ENCODE peak calls at places on chromosome 18, in eight cellular contexts. One of them, this sample, is unnamed.

GRCh38 chr18:24400587-24400986 is 3.0 kb upstream of the OSBPL1A start:
- DNase-seq in colonic mucosa: no peak
- DNase-seq in vagina: peak; percentile 25
- DNase-seq in endothelial cell of umbilical vein: peak; percentile 26
- DNase-seq in neural crest cell: no peak
- DNase-seq in GM13976: no peak
- DNase-seq in H9: no peak
- DNase-seq in cardiac fibroblast: no peak
- DNase-seq in this sample: no peak

GRCh38 chr18:14025306-14025940 is 106.8 kb downstream of the ZNF519 start:
- DNase-seq in colonic mucosa: peak; percentile 50
- DNase-seq in vagina: no peak
- DNase-seq in endothelial cell of umbilical vein: no peak
- DNase-seq in neural crest cell: no peak
- DNase-seq in GM13976: no peak
- DNase-seq in H9: peak; percentile 57
- DNase-seq in cardiac fibroblast: no peak
- DNase-seq in this sample: no peak

GRCh38 chr18:45910405-45911023 is 56.6 kb downstream of the EPG5 start:
- DNase-seq in colonic mucosa: peak; percentile 35
- DNase-seq in vagina: no peak
- DNase-seq in endothelial cell of umbilical vein: peak; percentile 61
- DNase-seq in neural crest cell: peak; percentile 49
- DNase-seq in GM13976: peak; percentile 71
- DNase-seq in H9: peak; percentile 69
- DNase-seq in cardiac fibroblast: peak; percentile 61
- DNase-seq in this sample: peak; percentile 59

GRCh38 chr18:74331404-74331803 is 15.8 kb downstream of the C18orf63 start:
- DNase-seq in colonic mucosa: no peak
- DNase-seq in vagina: no peak
- DNase-seq in endothelial cell of umbilical vein: no peak
- DNase-seq in neural crest cell: no peak
- DNase-seq in GM13976: no peak
- DNase-seq in H9: no peak
- DNase-seq in cardiac fibroblast: peak; percentile 65
- DNase-seq in this sample: no peak

GRCh38 chr18:61609131-61609530 is 275.9 kb downstream of the CDH20 start:
- DNase-seq in colonic mucosa: no peak
- DNase-seq in vagina: no peak
- DNase-seq in endothelial cell of umbilical vein: no peak
- DNase-seq in neural crest cell: no peak
- DNase-seq in GM13976: no peak
- DNase-seq in H9: no peak
- DNase-seq in cardiac fibroblast: no peak
- DNase-seq in this sample: no peak

GRCh38 chr18:45449761-45450227 is 165.5 kb upstream of the SLC14A2 start:
- DNase-seq in colonic mucosa: peak; percentile 53
- DNase-seq in vagina: no peak
- DNase-seq in endothelial cell of umbilical vein: no peak
- DNase-seq in neural crest cell: no peak
- DNase-seq in GM13976: no peak
- DNase-seq in H9: no peak
- DNase-seq in cardiac fibroblast: peak; percentile 0
- DNase-seq in this sample: no peak

GRCh38 chr18:80181642-80182461 is 65.5 kb downstream of the PARD6G start:
- DNase-seq in colonic mucosa: no peak
- DNase-seq in vagina: no peak
- DNase-seq in endothelial cell of umbilical vein: no peak
- DNase-seq in neural crest cell: no peak
- DNase-seq in GM13976: no peak
- DNase-seq in H9: no peak
- DNase-seq in cardiac fibroblast: no peak
- DNase-seq in this sample: no peak

GRCh38 chr18:55343396-55344073 is 244.5 kb downstream of the TCF4 start:
- DNase-seq in colonic mucosa: no peak
- DNase-seq in vagina: no peak
- DNase-seq in endothelial cell of umbilical vein: peak; percentile 46
- DNase-seq in neural crest cell: no peak
- DNase-seq in GM13976: no peak
- DNase-seq in H9: no peak
- DNase-seq in cardiac fibroblast: peak; percentile 64
- DNase-seq in this sample: no peak

GRCh38 chr18:45044787-45045186 is 364.1 kb downstream of the SETBP1 start:
- DNase-seq in colonic mucosa: peak; percentile 22
- DNase-seq in vagina: no peak
- DNase-seq in endothelial cell of umbilical vein: no peak
- DNase-seq in neural crest cell: no peak
- DNase-seq in GM13976: no peak
- DNase-seq in H9: no peak
- DNase-seq in cardiac fibroblast: no peak
- DNase-seq in this sample: no peak

GRCh38 chr18:61261870-61262269 is 71.4 kb upstream of the CDH20 start:
- DNase-seq in colonic mucosa: no peak
- DNase-seq in vagina: no peak
- DNase-seq in endothelial cell of umbilical vein: no peak
- DNase-seq in neural crest cell: no peak
- DNase-seq in GM13976: no peak
- DNase-seq in H9: no peak
- DNase-seq in cardiac fibroblast: no peak
- DNase-seq in this sample: no peak

GRCh38 chr18:45324489-45325111 is 290.7 kb upstream of the SLC14A2 start:
- DNase-seq in colonic mucosa: peak; percentile 22
- DNase-seq in vagina: no peak
- DNase-seq in endothelial cell of umbilical vein: no peak
- DNase-seq in neural crest cell: no peak
- DNase-seq in GM13976: no peak
- DNase-seq in H9: peak; percentile 38
- DNase-seq in cardiac fibroblast: peak; percentile 12
- DNase-seq in this sample: no peak

GRCh38 chr18:58268849-58269248 is 224.8 kb downstream of the NEDD4L start:
- DNase-seq in colonic mucosa: no peak
- DNase-seq in vagina: no peak
- DNase-seq in endothelial cell of umbilical vein: peak; percentile 62
- DNase-seq in neural crest cell: no peak
- DNase-seq in GM13976: no peak
- DNase-seq in H9: no peak
- DNase-seq in cardiac fibroblast: peak; percentile 63
- DNase-seq in this sample: no peak

GRCh38 chr18:76654536-76654935 is 159.5 kb upstream of the ZNF516 start:
- DNase-seq in colonic mucosa: no peak
- DNase-seq in vagina: no peak
- DNase-seq in endothelial cell of umbilical vein: no peak
- DNase-seq in neural crest cell: no peak
- DNase-seq in GM13976: no peak
- DNase-seq in H9: no peak
- DNase-seq in cardiac fibroblast: no peak
- DNase-seq in this sample: no peak

GRCh38 chr18:28177828-28178635 is 1.1 kb upstream of the CDH2 start:
- DNase-seq in colonic mucosa: no peak
- DNase-seq in vagina: no peak
- DNase-seq in endothelial cell of umbilical vein: peak; percentile 46
- DNase-seq in neural crest cell: peak; percentile 73
- DNase-seq in GM13976: peak; percentile 40
- DNase-seq in H9: peak; percentile 83
- DNase-seq in cardiac fibroblast: peak; percentile 73
- DNase-seq in this sample: peak; percentile 41

GRCh38 chr18:62329676-62330454 is 4.8 kb downstream of the TNFRSF11A start:
- DNase-seq in colonic mucosa: peak; percentile 65
- DNase-seq in vagina: no peak
- DNase-seq in endothelial cell of umbilical vein: peak; percentile 85
- DNase-seq in neural crest cell: no peak
- DNase-seq in GM13976: no peak
- DNase-seq in H9: no peak
- DNase-seq in cardiac fibroblast: peak; percentile 80
- DNase-seq in this sample: no peak

GRCh38 chr18:6333981-6334380 is 80.7 kb downstream of the L3MBTL4 start:
- DNase-seq in colonic mucosa: no peak
- DNase-seq in vagina: no peak
- DNase-seq in endothelial cell of umbilical vein: no peak
- DNase-seq in neural crest cell: no peak
- DNase-seq in GM13976: no peak
- DNase-seq in H9: no peak
- DNase-seq in cardiac fibroblast: no peak
- DNase-seq in this sample: no peak

GRCh38 chr18:23143059-23143831 is 8.0 kb downstream of the CABLES1 start:
- DNase-seq in colonic mucosa: peak; percentile 75
- DNase-seq in vagina: no peak
- DNase-seq in endothelial cell of umbilical vein: no peak
- DNase-seq in neural crest cell: no peak
- DNase-seq in GM13976: no peak
- DNase-seq in H9: no peak
- DNase-seq in cardiac fibroblast: no peak
- DNase-seq in this sample: no peak

GRCh38 chr18:76621782-76622495 is 126.9 kb upstream of the ZNF516 start:
- DNase-seq in colonic mucosa: no peak
- DNase-seq in vagina: no peak
- DNase-seq in endothelial cell of umbilical vein: no peak
- DNase-seq in neural crest cell: no peak
- DNase-seq in GM13976: no peak
- DNase-seq in H9: no peak
- DNase-seq in cardiac fibroblast: peak; percentile 69
- DNase-seq in this sample: no peak

GRCh38 chr18:32439802-32440201 is 30.9 kb downstream of the GAREM1 start:
- DNase-seq in colonic mucosa: peak; percentile 20
- DNase-seq in vagina: no peak
- DNase-seq in endothelial cell of umbilical vein: peak; percentile 9
- DNase-seq in neural crest cell: no peak
- DNase-seq in GM13976: no peak
- DNase-seq in H9: peak; percentile 33
- DNase-seq in cardiac fibroblast: no peak
- DNase-seq in this sample: no peak
- TF ChIP-seq CTCF in colonic mucosa: no peak
- TF ChIP-seq CTCF in vagina: no peak
- TF ChIP-seq CTCF in endothelial cell of umbilical vein: peak; percentile 23
- TF ChIP-seq CTCF in neural crest cell: peak; percentile 50
- TF ChIP-seq CTCF in GM13976: no peak
- TF ChIP-seq CTCF in H9: peak; percentile 67
- TF ChIP-seq CTCF in cardiac fibroblast: peak; percentile 22
- TF ChIP-seq CTCF in this sample: no peak

DNA sequence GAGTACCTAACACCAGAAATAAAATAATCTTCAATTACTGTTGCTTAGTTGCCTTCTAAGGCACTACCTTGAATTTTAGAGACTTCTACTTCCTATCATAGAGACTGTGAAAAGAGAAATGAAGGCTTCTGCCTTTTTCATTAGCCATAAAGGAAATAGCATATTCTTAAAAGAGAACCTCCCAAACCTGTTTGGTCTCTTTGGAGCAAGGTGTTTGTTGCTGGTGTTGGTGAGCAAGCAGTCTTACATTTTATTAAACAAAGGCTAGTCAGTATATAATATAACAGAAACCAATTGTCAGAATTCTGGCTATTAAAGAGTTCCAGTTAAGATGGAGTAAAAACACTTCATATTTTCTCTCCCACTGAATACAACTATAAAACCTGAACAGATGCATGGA is 116.4 kb downstream of the TAF4B start:
- DNase-seq in colonic mucosa: no peak
- DNase-seq in vagina: no peak
- DNase-seq in endothelial cell of umbilical vein: no peak
- DNase-seq in neural crest cell: no peak
- DNase-seq in GM13976: no peak
- DNase-seq in H9: no peak
- DNase-seq in cardiac fibroblast: no peak
- DNase-seq in this sample: no peak
- TF ChIP-seq CTCF in colonic mucosa: no peak
- TF ChIP-seq CTCF in vagina: no peak
- TF ChIP-seq CTCF in endothelial cell of umbilical vein: no peak
- TF ChIP-seq CTCF in neural crest cell: no peak
- TF ChIP-seq CTCF in GM13976: no peak
- TF ChIP-seq CTCF in H9: no peak
- TF ChIP-seq CTCF in cardiac fibroblast: no peak
- TF ChIP-seq CTCF in this sample: no peak

GRCh38 chr18:78995740-78996395 is 16.2 kb downstream of the SALL3 start:
- DNase-seq in colonic mucosa: no peak
- DNase-seq in vagina: no peak
- DNase-seq in endothelial cell of umbilical vein: no peak
- DNase-seq in neural crest cell: no peak
- DNase-seq in GM13976: no peak
- DNase-seq in H9: no peak
- DNase-seq in cardiac fibroblast: no peak
- DNase-seq in this sample: no peak

GRCh38 chr18:78996741-78997490 is 17.3 kb downstream of the SALL3 start:
- DNase-seq in colonic mucosa: no peak
- DNase-seq in vagina: no peak
- DNase-seq in endothelial cell of umbilical vein: no peak
- DNase-seq in neural crest cell: no peak
- DNase-seq in GM13976: no peak
- DNase-seq in H9: no peak
- DNase-seq in cardiac fibroblast: no peak
- DNase-seq in this sample: no peak

GRCh38 chr18:78999939-79000338 is 20.3 kb downstream of the SALL3 start:
- DNase-seq in colonic mucosa: no peak
- DNase-seq in vagina: no peak
- DNase-seq in endothelial cell of umbilical vein: no peak
- DNase-seq in neural crest cell: no peak
- DNase-seq in GM13976: no peak
- DNase-seq in H9: no peak
- DNase-seq in cardiac fibroblast: no peak
- DNase-seq in this sample: no peak

GRCh38 chr18:79001001-79001400 is 21.4 kb downstream of the SALL3 start:
- DNase-seq in colonic mucosa: no peak
- DNase-seq in vagina: no peak
- DNase-seq in endothelial cell of umbilical vein: no peak
- DNase-seq in neural crest cell: no peak
- DNase-seq in GM13976: no peak
- DNase-seq in H9: no peak
- DNase-seq in cardiac fibroblast: no peak
- DNase-seq in this sample: no peak

DNA sequence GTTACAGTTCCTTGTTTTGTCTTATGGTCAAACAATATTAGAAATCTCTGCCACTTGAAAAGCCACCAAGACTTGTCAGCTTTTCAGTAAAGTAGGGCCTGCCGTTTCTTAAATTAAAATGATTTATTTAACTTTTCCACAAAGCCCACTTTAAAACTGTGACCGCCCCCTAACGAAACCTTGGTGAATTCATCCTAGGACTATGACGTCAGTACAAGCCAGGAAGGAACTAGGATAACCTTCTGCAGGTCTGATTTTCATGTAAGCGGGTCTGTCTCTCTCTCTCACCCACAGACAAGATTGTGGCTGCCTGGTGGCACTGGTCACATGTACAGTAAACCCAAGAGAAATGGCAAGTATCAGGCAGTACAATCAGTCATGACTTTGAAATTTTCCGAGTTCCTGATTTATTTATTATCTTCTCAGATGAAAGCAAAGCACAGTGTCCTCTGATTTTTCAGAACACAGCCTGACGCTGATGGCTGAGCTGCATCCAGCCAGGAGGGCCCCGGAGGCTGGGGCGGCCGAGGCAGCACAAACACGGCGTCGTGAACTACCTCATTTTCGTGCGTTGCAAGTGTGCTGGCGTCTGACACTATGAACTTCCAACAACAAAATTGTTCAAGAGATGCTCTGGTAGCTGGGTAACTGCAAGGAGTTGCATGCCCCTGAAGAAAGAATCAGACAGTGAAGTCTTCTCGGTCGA is 18.9 kb downstream of the SALL3 start:
- DNase-seq in colonic mucosa: no peak
- DNase-seq in vagina: no peak
- DNase-seq in endothelial cell of umbilical vein: no peak
- DNase-seq in neural crest cell: no peak
- DNase-seq in GM13976: no peak
- DNase-seq in H9: no peak
- DNase-seq in cardiac fibroblast: no peak
- DNase-seq in this sample: no peak
- TF ChIP-seq CTCF in colonic mucosa: no peak
- TF ChIP-seq CTCF in vagina: no peak
- TF ChIP-seq CTCF in endothelial cell of umbilical vein: no peak
- TF ChIP-seq CTCF in neural crest cell: no peak
- TF ChIP-seq CTCF in GM13976: no peak
- TF ChIP-seq CTCF in H9: peak; percentile 38
- TF ChIP-seq CTCF in cardiac fibroblast: no peak
- TF ChIP-seq CTCF in this sample: no peak

GRCh38 chr18:52348209-52348608 is 8.2 kb downstream of the DCC start:
- DNase-seq in colonic mucosa: no peak
- DNase-seq in vagina: no peak
- DNase-seq in endothelial cell of umbilical vein: no peak
- DNase-seq in neural crest cell: no peak
- DNase-seq in GM13976: no peak
- DNase-seq in H9: peak; percentile 50
- DNase-seq in cardiac fibroblast: peak; percentile 7
- DNase-seq in this sample: no peak
- TF ChIP-seq CTCF in colonic mucosa: peak; percentile 26
- TF ChIP-seq CTCF in vagina: no peak
- TF ChIP-seq CTCF in endothelial cell of umbilical vein: no peak
- TF ChIP-seq CTCF in neural crest cell: peak; percentile 59
- TF ChIP-seq CTCF in GM13976: no peak
- TF ChIP-seq CTCF in H9: peak; percentile 69
- TF ChIP-seq CTCF in cardiac fibroblast: peak; percentile 31
- TF ChIP-seq CTCF in this sample: peak; percentile 0

This sample was measured in GM20000.